ENCODE peak calls at places on chromosomes 5 and 9, in ten cellular contexts. Z is kidney epithelial cell, A is HCT116, J is tibial nerve, X is brain microvascular endothelial cell, U is suprapubic skin, H is IMR-90, P is uterus, L is fibroblast of lung, C is Caco-2. F is an unnamed sample. For H3K27me3, the result is how much of the 10 kb centered on the place peaks cover.

GRCh38 chr5:40447438-40447837 is 232.3 kb upstream of the PTGER4 start:
- DNase-seq in Z (no peak), A (no peak), J (no peak), X (peak), U (no peak), H (peak), P (no peak), L (peak), C (no peak), F (no peak)

GRCh38 chr9:135132008-135132407 is 44.5 kb downstream of the OLFM1 start:
- DNase-seq in Z (no peak), A (no peak), J (no peak), X (no peak), U (no peak), H (no peak), P (no peak), L (no peak), C (no peak), F (no peak)

GRCh38 chr5:42461507-42461906 is 38.3 kb downstream of the GHR start:
- DNase-seq in Z (no peak), A (no peak), J (no peak), X (no peak), U (no peak), H (no peak), P (no peak), L (no peak), C (no peak), F (no peak)

GRCh38 chr9:133460405-133461175 is 812 bp downstream of the CACFD1 start:
- DNase-seq in Z (no peak), A (no peak), J (peak), X (no peak), U (peak), H (no peak), P (peak), L (peak), C (peak), F (no peak)

GRCh38 chr9:129989740-129990139 is 53.2 kb downstream of the FNBP1 start:
- DNase-seq in Z (peak), A (no peak), J (peak), X (peak), U (no peak), H (peak), P (no peak), L (peak), C (no peak), F (no peak)

GRCh38 chr5:8332666-8333444 is 463.9 kb downstream of the MTRR start:
- DNase-seq in Z (no peak), A (no peak), J (no peak), X (no peak), U (no peak), H (no peak), P (no peak), L (no peak), C (no peak), F (no peak)

GRCh38 chr9:32524558-32525461 is 1.2 kb downstream of the RIGI start:
- DNase-seq in Z (no peak), A (no peak), J (no peak), X (peak), U (no peak), H (no peak), P (peak), L (peak), C (peak), F (no peak)

GRCh38 chr5:159262472-159262858 is 625 bp upstream of the UBLCP1 start:
- DNase-seq in Z (no peak), A (peak), J (no peak), X (no peak), U (no peak), H (peak), P (no peak), L (peak), C (no peak), F (no peak)

GRCh38 chr9:116843863-116844620 is 156.9 kb downstream of the TRIM32 start:
- DNase-seq in Z (no peak), A (no peak), J (no peak), X (no peak), U (no peak), H (no peak), P (no peak), L (no peak), C (no peak), F (no peak)

GRCh38 chr9:88697764-88698436 is 162.9 kb downstream of the NXNL2 start:
- DNase-seq in Z (no peak), A (no peak), J (no peak), X (no peak), U (no peak), H (peak), P (no peak), L (peak), C (no peak), F (no peak)

GRCh38 chr9:122254761-122255160 is 9.9 kb downstream of the RBM18 start:
- DNase-seq in Z (no peak), A (no peak), J (no peak), X (no peak), U (no peak), H (no peak), P (no peak), L (no peak), C (no peak), F (no peak)

GRCh38 chr9:95031711-95032461 is 285.6 kb downstream of the FANCC start:
- DNase-seq in Z (no peak), A (no peak), J (no peak), X (no peak), U (no peak), H (no peak), P (no peak), L (no peak), C (peak), F (no peak)

GRCh38 chr9:122180633-122181032 is 20.9 kb downstream of the MORN5 start:
- DNase-seq in Z (peak), A (peak), J (no peak), X (peak), U (no peak), H (peak), P (peak), L (peak), C (no peak), F (peak)

GRCh38 chr5:78586251-78586650 is 62.3 kb downstream of the LHFPL2 start:
- DNase-seq in Z (peak), A (no peak), J (no peak), X (peak), U (no peak), H (peak), P (no peak), L (peak), C (no peak), F (peak)

GRCh38 chr5:106292654-106293053 is 1378.1 kb downstream of the EFNA5 start:
- DNase-seq in Z (no peak), A (no peak), J (no peak), X (peak), U (no peak), H (peak), P (no peak), L (peak), C (no peak), F (peak)

DNA sequence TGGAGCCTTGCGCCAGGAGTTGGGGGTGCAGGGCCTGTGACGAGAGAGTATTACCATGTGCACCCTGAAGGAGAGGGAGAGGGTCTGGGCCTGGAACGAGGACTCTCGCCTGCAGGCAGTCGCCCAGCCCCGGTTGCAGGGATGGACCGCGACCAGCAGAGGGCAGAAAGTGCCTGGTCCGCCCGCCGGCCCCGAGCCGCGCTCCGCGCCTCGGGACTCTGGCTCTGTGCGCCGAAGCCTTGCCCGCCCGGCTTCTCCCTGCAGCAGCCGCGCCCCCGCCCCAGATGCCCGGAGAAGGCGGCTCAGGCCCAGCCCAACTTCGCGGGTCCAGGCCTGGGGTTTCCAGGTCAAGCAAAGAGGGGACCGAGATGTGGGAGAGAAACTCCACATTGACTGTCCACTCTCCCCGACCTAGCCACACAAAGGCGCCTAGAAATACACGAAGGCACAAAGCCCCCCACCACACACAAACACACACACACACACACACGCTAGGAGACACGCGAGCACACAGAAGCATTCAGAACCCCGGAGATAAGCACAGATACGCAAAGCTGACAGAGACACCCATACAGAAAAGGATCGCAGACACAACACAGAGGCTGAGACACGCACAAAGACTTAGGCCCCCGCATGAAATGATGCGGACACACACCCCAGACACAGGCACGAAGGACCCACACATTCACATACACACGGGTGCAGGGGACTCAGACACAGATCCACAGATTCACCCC is 2.0 kb upstream of the LMX1B start:
- DNase-seq in Z (no peak), A (peak), J (peak), X (peak), U (no peak), H (peak), P (peak), L (peak), C (peak), F (no peak)
- H3K27me3 ChIP-seq in Z (half or more), A (under half), J (half or more), X (half or more), U (half or more), H (half or more), P (half or more), L (half or more), C (under half), F (half or more)

DNA sequence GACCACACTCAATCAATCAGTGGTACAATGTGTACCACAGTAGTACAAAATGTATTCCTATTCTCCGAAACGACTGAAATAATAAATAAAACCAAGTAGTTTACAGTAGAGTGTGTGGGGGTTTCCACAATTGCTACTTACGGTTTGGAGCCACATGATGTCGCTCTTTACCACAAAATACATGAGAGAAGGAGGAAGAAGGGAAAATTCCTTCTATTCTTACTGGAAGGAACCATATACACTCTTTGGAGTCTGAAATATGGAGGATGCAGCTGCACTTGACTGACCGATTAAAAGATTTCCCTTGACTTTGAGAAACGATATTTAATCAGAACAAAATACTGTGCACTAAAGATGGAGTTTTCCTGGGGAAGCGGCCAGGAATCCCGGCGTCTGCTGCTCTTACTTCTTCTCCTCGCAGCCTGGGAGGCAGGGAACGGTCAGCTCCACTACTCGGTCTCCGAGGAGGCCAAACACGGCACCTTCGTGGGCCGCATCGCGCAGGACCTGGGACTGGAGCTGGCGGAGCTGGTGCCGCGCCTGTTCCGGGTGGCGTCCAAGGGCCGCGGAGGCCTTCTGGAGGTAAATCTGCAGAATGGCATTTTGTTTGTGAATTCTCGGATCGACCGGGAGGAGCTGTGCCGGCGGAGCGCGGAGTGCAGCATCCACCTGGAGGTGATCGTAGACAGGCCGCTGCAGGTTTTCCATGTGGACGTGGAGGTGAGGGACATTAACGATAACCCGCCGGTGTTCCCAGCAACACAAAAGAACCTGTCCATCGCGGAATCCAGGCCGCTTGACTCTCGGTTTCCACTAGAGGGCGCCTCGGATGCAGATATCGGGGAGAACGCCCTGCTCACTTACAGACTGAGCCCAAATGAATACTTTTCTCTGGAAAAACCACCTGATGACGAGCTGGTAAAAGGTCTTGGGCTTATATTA is at the start of gene PCDHA4:
- DNase-seq in Z (no peak), A (no peak), J (no peak), X (no peak), U (no peak), H (no peak), P (peak), L (no peak), C (no peak), F (no peak)
- TF ChIP-seq CTCF in Z (peak), A (peak), J (no peak), X (peak), U (no peak), H (no peak), P (peak), L (peak), C (peak), F (peak)

DNA sequence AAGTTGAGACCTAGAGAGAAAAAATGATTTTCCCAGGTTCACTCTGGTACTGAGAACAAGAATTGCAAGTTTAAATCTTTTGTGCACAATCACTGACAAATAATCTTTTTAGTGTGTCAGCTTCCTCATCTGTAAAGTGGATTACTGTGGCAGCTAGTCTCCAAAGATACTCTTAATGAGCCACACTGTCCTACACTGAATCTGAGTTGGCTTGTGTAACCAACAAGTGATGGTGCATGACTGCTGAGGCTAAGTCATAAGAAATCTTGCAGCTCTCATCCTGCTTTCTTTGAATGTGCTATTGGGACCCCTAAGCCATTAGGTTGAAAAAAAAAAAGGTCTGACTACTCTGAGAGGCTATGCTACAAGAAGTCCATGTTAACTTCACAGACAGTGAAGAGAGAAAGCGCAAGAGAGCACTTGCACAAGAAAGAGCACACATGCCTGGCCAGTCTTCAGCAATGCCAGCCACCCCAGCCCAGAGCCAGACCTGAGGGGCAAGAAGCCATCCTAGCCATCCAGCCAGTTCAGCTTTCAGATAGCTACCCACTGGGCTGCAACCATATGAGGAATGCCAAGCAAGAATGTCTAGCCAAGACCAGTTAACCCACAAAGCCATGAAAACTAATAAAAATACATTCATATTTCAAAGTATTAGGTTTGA is 419.4 kb downstream of the RAB3C start:
- DNase-seq in Z (no peak), A (no peak), J (no peak), X (no peak), U (no peak), H (no peak), P (no peak), L (no peak), C (no peak), F (no peak)
- H3K4me3 ChIP-seq in Z (no peak), A (no peak), J (no peak), X (no peak), U (no peak), H (no peak), P (no peak), L (no peak), C (no peak), F (no peak)

GRCh38 chr5:6305821-6306220 is 72.5 kb downstream of the MED10 start:
- DNase-seq in Z (no peak), A (no peak), J (no peak), X (no peak), U (no peak), H (no peak), P (no peak), L (no peak), C (no peak), F (no peak)

GRCh38 chr5:6309949-6310348 is 68.4 kb downstream of the MED10 start:
- DNase-seq in Z (no peak), A (no peak), J (no peak), X (no peak), U (no peak), H (no peak), P (no peak), L (no peak), C (no peak), F (no peak)

GRCh38 chr5:6311568-6312501 is 66.5 kb downstream of the MED10 start:
- DNase-seq in Z (no peak), A (no peak), J (no peak), X (no peak), U (no peak), H (no peak), P (no peak), L (no peak), C (no peak), F (no peak)

GRCh38 chr5:6308683-6309082 is 69.7 kb downstream of the MED10 start:
- DNase-seq in Z (no peak), A (no peak), J (no peak), X (no peak), U (no peak), H (no peak), P (no peak), L (no peak), C (no peak), F (no peak)

GRCh38 chr5:6307304-6307703 is 71.0 kb downstream of the MED10 start:
- DNase-seq in Z (no peak), A (no peak), J (no peak), X (no peak), U (no peak), H (no peak), P (no peak), L (no peak), C (no peak), F (no peak)
- H3K27me3 ChIP-seq in Z (under half), A (under half), J (under half), X (under half), U (under half), H (under half), P (under half), L (under half), C (under half), F (under half)

DNA sequence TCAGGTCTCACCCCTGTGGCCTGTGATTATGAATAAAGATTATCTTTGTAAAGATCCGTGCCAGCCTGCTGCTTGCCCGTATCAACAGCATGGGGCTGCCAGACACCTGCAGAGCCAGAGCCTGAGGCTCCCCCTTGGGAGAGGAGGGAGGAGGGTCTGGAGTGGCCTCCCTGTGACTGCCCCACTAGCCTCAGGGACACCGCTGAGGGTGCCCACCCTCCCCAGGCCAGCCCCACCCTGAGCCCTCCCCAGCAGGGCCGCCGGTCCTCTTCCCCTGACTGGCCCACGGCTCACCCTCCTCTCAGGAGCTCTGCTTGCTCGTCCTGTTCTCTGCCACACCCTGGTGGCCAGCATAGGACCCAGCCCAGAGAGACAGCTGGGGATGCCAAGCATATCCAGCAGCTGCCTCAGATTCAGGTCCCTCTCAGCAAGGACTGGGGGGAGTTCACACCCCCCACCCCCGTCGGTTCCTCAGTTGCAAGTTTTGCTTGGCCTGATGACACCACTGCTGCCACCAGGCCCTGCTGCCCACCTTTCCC is 1.9 kb downstream of the SSNA1 start:
- DNase-seq in Z (no peak), A (no peak), J (no peak), X (no peak), U (no peak), H (no peak), P (no peak), L (no peak), C (no peak), F (no peak)
- TF ChIP-seq CTCF in Z (peak), A (peak), J (no peak), X (no peak), U (no peak), H (no peak), P (no peak), L (no peak), C (peak), F (no peak)

GRCh38 chr5:133253076-133253475 is 201.3 kb downstream of the HSPA4 start:
- DNase-seq in Z (no peak), A (no peak), J (no peak), X (no peak), U (no peak), H (no peak), P (no peak), L (no peak), C (no peak), F (no peak)

GRCh38 chr5:133250527-133250926 is 198.7 kb downstream of the HSPA4 start:
- DNase-seq in Z (no peak), A (no peak), J (no peak), X (no peak), U (no peak), H (no peak), P (no peak), L (no peak), C (no peak), F (no peak)

GRCh38 chr5:133253661-133254060 is 201.8 kb downstream of the HSPA4 start:
- DNase-seq in Z (no peak), A (no peak), J (no peak), X (no peak), U (no peak), H (no peak), P (no peak), L (no peak), C (no peak), F (no peak)

GRCh38 chr5:133251296-133252132 is 199.7 kb downstream of the HSPA4 start:
- DNase-seq in Z (no peak), A (no peak), J (no peak), X (no peak), U (no peak), H (no peak), P (no peak), L (no peak), C (no peak), F (no peak)

GRCh38 chr5:133252133-133252480 is 200.3 kb downstream of the HSPA4 start:
- DNase-seq in Z (no peak), A (no peak), J (no peak), X (no peak), U (no peak), H (no peak), P (no peak), L (no peak), C (no peak), F (no peak)
- H3K4me3 ChIP-seq in Z (no peak), A (no peak), J (no peak), X (no peak), U (no peak), H (no peak), P (no peak), L (no peak), C (no peak), F (no peak)

DNA sequence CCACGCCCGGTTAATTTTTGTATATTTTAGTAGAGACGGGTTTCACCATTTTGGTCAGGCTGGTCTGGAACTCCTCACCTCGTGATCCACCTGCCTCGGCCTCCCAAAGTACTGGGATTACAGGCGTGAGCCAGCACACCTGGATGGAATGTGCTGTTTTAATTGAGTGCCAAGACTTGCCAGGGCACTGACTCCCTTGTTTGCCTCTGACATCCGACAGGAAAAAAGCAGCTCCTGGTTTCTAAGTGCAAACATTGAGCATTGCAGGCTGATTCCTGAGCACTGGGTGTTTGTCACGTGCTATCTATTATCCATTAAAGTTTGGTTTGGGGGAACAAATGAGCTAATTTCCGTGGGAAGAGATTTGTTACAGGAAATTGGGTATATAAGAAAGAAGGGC is 70.6 kb upstream of the CKMT2 start:
- DNase-seq in Z (no peak), A (no peak), J (no peak), X (no peak), U (no peak), H (no peak), P (no peak), L (no peak), C (no peak), F (no peak)
- H3K27me3 ChIP-seq in Z (under half), A (under half), J (under half), X (under half), U (under half), H (under half), P (under half), L (under half), C (under half), F (under half)